ENCODE peak calls at places on chromosomes 6 and 20, in four cellular contexts. O is effector memory CD4-positive, alpha-beta T cell; Y is HEK293T; U is right cardiac atrium. P is an unnamed sample.

GRCh38 chr20:31751126-31751525 is 12.0 kb downstream of the TPX2 start:
- DNase-seq in O (no peak), Y (no peak), U (no peak), P (no peak)

GRCh38 chr20:48771542-48771941 is 56.3 kb downstream of the PREX1 start:
- DNase-seq in O (no peak), Y (no peak), U (no peak), P (no peak)

GRCh38 chr20:4602297-4602631 is 119.4 kb upstream of the PRND start:
- DNase-seq in O (no peak), Y (no peak), U (no peak), P (no peak)

GRCh38 chr6:91376686-91377085 is 789.8 kb upstream of the MAP3K7 start:
- DNase-seq in O (no peak), Y (no peak), U (no peak), P (no peak)

GRCh38 chr6:170097505-170098427 is 193.1 kb downstream of the DLL1 start:
- DNase-seq in O (no peak), Y (no peak), U (no peak), P (no peak)

GRCh38 chr6:65709099-65709830 is 2.2 kb upstream of the EYS start:
- DNase-seq in O (no peak), Y (no peak), U (no peak), P (no peak)

GRCh38 chr20:64133951-64134407 is 26.6 kb upstream of the NPBWR2 start:
- DNase-seq in O (no peak), Y (no peak), U (no peak), P (no peak)

GRCh38 chr6:156348376-156348775 is 428.8 kb upstream of the ARID1B start:
- DNase-seq in O (no peak), Y (no peak), U (no peak), P (no peak)

GRCh38 chr20:4764805-4765204 is 43.1 kb downstream of the PRND start:
- DNase-seq in O (no peak), Y (no peak), U (no peak), P (no peak)

GRCh38 chr6:100210138-100210872 is 216.3 kb upstream of the MCHR2 start:
- DNase-seq in O (no peak), Y (no peak), U (no peak), P (no peak)

GRCh38 chr6:54525731-54526130 is 217.5 kb downstream of the TINAG start:
- DNase-seq in O (no peak), Y (no peak), U (no peak), P (no peak)

GRCh38 chr6:104754788-104755409 is 104.8 kb downstream of the HACE1 start:
- DNase-seq in O (no peak), Y (no peak), U (no peak), P (no peak)

GRCh38 chr6:26304213-26305096 is 60.5 kb upstream of the BTN3A2 start:
- DNase-seq in O (no peak), Y (no peak), U (peak; percentile 41), P (no peak)

GRCh38 chr6:158361961-158362634 is 49.8 kb downstream of the TULP4 start:
- DNase-seq in O (no peak), Y (no peak), U (no peak), P (no peak)

GRCh38 chr20:49630396-49630951 is 62.5 kb upstream of the PTGIS start:
- DNase-seq in O (no peak), Y (no peak), U (no peak), P (no peak)

GRCh38 chr6:130810307-130811030 is 16.7 kb upstream of the SMLR1 start:
- DNase-seq in O (no peak), Y (no peak), U (no peak), P (no peak)

GRCh38 chr6:1076531-1077453 is 235.1 kb upstream of the FOXQ1 start:
- DNase-seq in O (no peak), Y (no peak), U (no peak), P (no peak)

GRCh38 chr20:38021373-38021772 is 11.9 kb downstream of the TTI1 start:
- DNase-seq in O (no peak), Y (no peak), U (no peak), P (no peak)

GRCh38 chr6:118562959-118563358 is 14.9 kb downstream of the PLN start:
- DNase-seq in O (no peak), Y (no peak), U (no peak), P (no peak)

GRCh38 chr6:132968419-132968950 is 154.1 kb downstream of the RPS12 start:
- DNase-seq in O (no peak), Y (no peak), U (no peak), P (no peak)

GRCh38 chr6:145723646-145724045 is 11.7 kb downstream of the EPM2A start:
- DNase-seq in O (no peak), Y (no peak), U (no peak), P (no peak)

GRCh38 chr6:21594427-21595264 is 1.1 kb downstream of the SOX4 start:
- DNase-seq in O (no peak), Y (peak; percentile 16), U (peak; percentile 67), P (no peak)

GRCh38 chr6:33147807-33148666 is 44.2 kb downstream of the COL11A2 start:
- DNase-seq in O (no peak), Y (peak; percentile 47), U (no peak), P (no peak)

GRCh38 chr6:167819640-167820039 is 7.1 kb upstream of the AFDN start:
- DNase-seq in O (no peak), Y (no peak), U (no peak), P (no peak)

GRCh38 chr20:13101701-13102100 is 92.9 kb downstream of the SPTLC3 start:
- DNase-seq in O (no peak), Y (no peak), U (no peak), P (no peak)

GRCh38 chr6:125994659-125995488 is 8.5 kb downstream of the TRMT11 start:
- DNase-seq in O (no peak), Y (no peak), U (no peak), P (no peak)

GRCh38 chr20:62605996-62606395 is 36.3 kb upstream of the SLCO4A1 start:
- DNase-seq in O (no peak), Y (no peak), U (no peak), P (no peak)

P was measured in T-helper 22 cell.